ENCODE peak calls at places on chromosomes 11 and 22, in eight cellular contexts. One of them, this sample, is unnamed.

GRCh38 chr11:47523491-47524199 is 29.3 kb downstream of the CELF1 start:
- DNase-seq in NCI-H146: no peak
- DNase-seq in T-helper 9 cell: peak
- DNase-seq in GM03348: peak
- DNase-seq in stimulated activated CD8-positive, alpha-beta memory T cell treated with anti-CD3 and anti-CD28 coated beads, Interleukin-7, amount 100 ng/mL, for 24 hours: no peak
- DNase-seq in H9: no peak
- DNase-seq in HuH-7: no peak
- DNase-seq in Calu3: peak
- DNase-seq in this sample: no peak

GRCh38 chr22:24341657-24342056 is 71.0 kb downstream of the SPECC1L start:
- DNase-seq in NCI-H146: no peak
- DNase-seq in T-helper 9 cell: no peak
- DNase-seq in GM03348: no peak
- DNase-seq in stimulated activated CD8-positive, alpha-beta memory T cell treated with anti-CD3 and anti-CD28 coated beads, Interleukin-7, amount 100 ng/mL, for 24 hours: no peak
- DNase-seq in H9: no peak
- DNase-seq in HuH-7: no peak
- DNase-seq in Calu3: no peak
- DNase-seq in this sample: no peak

GRCh38 chr11:72338266-72338665 is 94.3 kb upstream of the PHOX2A start:
- DNase-seq in NCI-H146: no peak
- DNase-seq in T-helper 9 cell: no peak
- DNase-seq in GM03348: no peak
- DNase-seq in stimulated activated CD8-positive, alpha-beta memory T cell treated with anti-CD3 and anti-CD28 coated beads, Interleukin-7, amount 100 ng/mL, for 24 hours: no peak
- DNase-seq in H9: no peak
- DNase-seq in HuH-7: no peak
- DNase-seq in Calu3: no peak
- DNase-seq in this sample: no peak

GRCh38 chr11:45247433-45247832 is 38.7 kb downstream of the SYT13 start:
- DNase-seq in NCI-H146: no peak
- DNase-seq in T-helper 9 cell: no peak
- DNase-seq in GM03348: no peak
- DNase-seq in stimulated activated CD8-positive, alpha-beta memory T cell treated with anti-CD3 and anti-CD28 coated beads, Interleukin-7, amount 100 ng/mL, for 24 hours: no peak
- DNase-seq in H9: no peak
- DNase-seq in HuH-7: no peak
- DNase-seq in Calu3: no peak
- DNase-seq in this sample: no peak

GRCh38 chr22:43376765-43377485 is 33.8 kb upstream of the SCUBE1 start:
- DNase-seq in NCI-H146: no peak
- DNase-seq in T-helper 9 cell: peak
- DNase-seq in GM03348: no peak
- DNase-seq in stimulated activated CD8-positive, alpha-beta memory T cell treated with anti-CD3 and anti-CD28 coated beads, Interleukin-7, amount 100 ng/mL, for 24 hours: peak
- DNase-seq in H9: no peak
- DNase-seq in HuH-7: no peak
- DNase-seq in Calu3: no peak
- DNase-seq in this sample: peak

GRCh38 chr11:13354335-13354734 is 76.7 kb downstream of the BMAL1 start:
- DNase-seq in NCI-H146: no peak
- DNase-seq in T-helper 9 cell: no peak
- DNase-seq in GM03348: no peak
- DNase-seq in stimulated activated CD8-positive, alpha-beta memory T cell treated with anti-CD3 and anti-CD28 coated beads, Interleukin-7, amount 100 ng/mL, for 24 hours: no peak
- DNase-seq in H9: peak
- DNase-seq in HuH-7: peak
- DNase-seq in Calu3: no peak
- DNase-seq in this sample: no peak

GRCh38 chr11:35292290-35292689 is 127.1 kb downstream of the SLC1A2 start:
- DNase-seq in NCI-H146: no peak
- DNase-seq in T-helper 9 cell: no peak
- DNase-seq in GM03348: no peak
- DNase-seq in stimulated activated CD8-positive, alpha-beta memory T cell treated with anti-CD3 and anti-CD28 coated beads, Interleukin-7, amount 100 ng/mL, for 24 hours: no peak
- DNase-seq in H9: no peak
- DNase-seq in HuH-7: no peak
- DNase-seq in Calu3: no peak
- DNase-seq in this sample: no peak

GRCh38 chr11:26700536-26701235 is 21.2 kb downstream of the SLC5A12 start:
- DNase-seq in NCI-H146: no peak
- DNase-seq in T-helper 9 cell: no peak
- DNase-seq in GM03348: no peak
- DNase-seq in stimulated activated CD8-positive, alpha-beta memory T cell treated with anti-CD3 and anti-CD28 coated beads, Interleukin-7, amount 100 ng/mL, for 24 hours: no peak
- DNase-seq in H9: no peak
- DNase-seq in HuH-7: no peak
- DNase-seq in Calu3: no peak
- DNase-seq in this sample: no peak

GRCh38 chr11:65606876-65607613 is 7.0 kb downstream of the MAP3K11 start:
- DNase-seq in NCI-H146: no peak
- DNase-seq in T-helper 9 cell: no peak
- DNase-seq in GM03348: peak
- DNase-seq in stimulated activated CD8-positive, alpha-beta memory T cell treated with anti-CD3 and anti-CD28 coated beads, Interleukin-7, amount 100 ng/mL, for 24 hours: no peak
- DNase-seq in H9: peak
- DNase-seq in HuH-7: no peak
- DNase-seq in Calu3: no peak
- DNase-seq in this sample: no peak

GRCh38 chr22:36385491-36386350 is 2.0 kb downstream of the MYH9 start:
- DNase-seq in NCI-H146: peak
- DNase-seq in T-helper 9 cell: peak
- DNase-seq in GM03348: peak
- DNase-seq in stimulated activated CD8-positive, alpha-beta memory T cell treated with anti-CD3 and anti-CD28 coated beads, Interleukin-7, amount 100 ng/mL, for 24 hours: no peak
- DNase-seq in H9: no peak
- DNase-seq in HuH-7: no peak
- DNase-seq in Calu3: peak
- DNase-seq in this sample: peak

GRCh38 chr11:14612624-14613023 is 31.0 kb upstream of the PDE3B start:
- DNase-seq in NCI-H146: no peak
- DNase-seq in T-helper 9 cell: no peak
- DNase-seq in GM03348: no peak
- DNase-seq in stimulated activated CD8-positive, alpha-beta memory T cell treated with anti-CD3 and anti-CD28 coated beads, Interleukin-7, amount 100 ng/mL, for 24 hours: no peak
- DNase-seq in H9: no peak
- DNase-seq in HuH-7: no peak
- DNase-seq in Calu3: no peak
- DNase-seq in this sample: no peak

GRCh38 chr22:50261615-50262459 is at the start of gene MAPK12:
- DNase-seq in NCI-H146: peak
- DNase-seq in T-helper 9 cell: no peak
- DNase-seq in GM03348: peak
- DNase-seq in stimulated activated CD8-positive, alpha-beta memory T cell treated with anti-CD3 and anti-CD28 coated beads, Interleukin-7, amount 100 ng/mL, for 24 hours: no peak
- DNase-seq in H9: peak
- DNase-seq in HuH-7: peak
- DNase-seq in Calu3: peak
- DNase-seq in this sample: no peak

GRCh38 chr11:129061466-129062194 is 119.0 kb upstream of the TP53AIP1 start:
- DNase-seq in NCI-H146: no peak
- DNase-seq in T-helper 9 cell: no peak
- DNase-seq in GM03348: peak
- DNase-seq in stimulated activated CD8-positive, alpha-beta memory T cell treated with anti-CD3 and anti-CD28 coated beads, Interleukin-7, amount 100 ng/mL, for 24 hours: no peak
- DNase-seq in H9: no peak
- DNase-seq in HuH-7: no peak
- DNase-seq in Calu3: peak
- DNase-seq in this sample: no peak

GRCh38 chr11:13118194-13118593 is 109.1 kb downstream of the RASSF10 start:
- DNase-seq in NCI-H146: no peak
- DNase-seq in T-helper 9 cell: no peak
- DNase-seq in GM03348: peak
- DNase-seq in stimulated activated CD8-positive, alpha-beta memory T cell treated with anti-CD3 and anti-CD28 coated beads, Interleukin-7, amount 100 ng/mL, for 24 hours: no peak
- DNase-seq in H9: no peak
- DNase-seq in HuH-7: no peak
- DNase-seq in Calu3: no peak
- DNase-seq in this sample: no peak

GRCh38 chr22:37545703-37546435 is 14.4 kb upstream of the CDC42EP1 start:
- DNase-seq in NCI-H146: no peak
- DNase-seq in T-helper 9 cell: no peak
- DNase-seq in GM03348: peak
- DNase-seq in stimulated activated CD8-positive, alpha-beta memory T cell treated with anti-CD3 and anti-CD28 coated beads, Interleukin-7, amount 100 ng/mL, for 24 hours: no peak
- DNase-seq in H9: peak
- DNase-seq in HuH-7: peak
- DNase-seq in Calu3: peak
- DNase-seq in this sample: no peak

GRCh38 chr11:77779935-77780334 is 40.6 kb downstream of the RSF1 start:
- DNase-seq in NCI-H146: no peak
- DNase-seq in T-helper 9 cell: no peak
- DNase-seq in GM03348: peak
- DNase-seq in stimulated activated CD8-positive, alpha-beta memory T cell treated with anti-CD3 and anti-CD28 coated beads, Interleukin-7, amount 100 ng/mL, for 24 hours: no peak
- DNase-seq in H9: no peak
- DNase-seq in HuH-7: no peak
- DNase-seq in Calu3: no peak
- DNase-seq in this sample: no peak

GRCh38 chr11:2074266-2074825 is 64.8 kb downstream of the IGF2 start:
- DNase-seq in NCI-H146: no peak
- DNase-seq in T-helper 9 cell: no peak
- DNase-seq in GM03348: no peak
- DNase-seq in stimulated activated CD8-positive, alpha-beta memory T cell treated with anti-CD3 and anti-CD28 coated beads, Interleukin-7, amount 100 ng/mL, for 24 hours: no peak
- DNase-seq in H9: peak
- DNase-seq in HuH-7: no peak
- DNase-seq in Calu3: no peak
- DNase-seq in this sample: no peak

GRCh38 chr11:57763568-57763967 is 2.0 kb downstream of the CTNND1 start:
- DNase-seq in NCI-H146: no peak
- DNase-seq in T-helper 9 cell: no peak
- DNase-seq in GM03348: peak
- DNase-seq in stimulated activated CD8-positive, alpha-beta memory T cell treated with anti-CD3 and anti-CD28 coated beads, Interleukin-7, amount 100 ng/mL, for 24 hours: no peak
- DNase-seq in H9: no peak
- DNase-seq in HuH-7: peak
- DNase-seq in Calu3: no peak
- DNase-seq in this sample: no peak

GRCh38 chr22:43228330-43228729 is 41.4 kb upstream of the TTLL12 start:
- DNase-seq in NCI-H146: no peak
- DNase-seq in T-helper 9 cell: no peak
- DNase-seq in GM03348: no peak
- DNase-seq in stimulated activated CD8-positive, alpha-beta memory T cell treated with anti-CD3 and anti-CD28 coated beads, Interleukin-7, amount 100 ng/mL, for 24 hours: no peak
- DNase-seq in H9: peak
- DNase-seq in HuH-7: peak
- DNase-seq in Calu3: peak
- DNase-seq in this sample: peak

GRCh38 chr11:34316347-34317037 is 41.3 kb downstream of the ABTB2 start:
- DNase-seq in NCI-H146: no peak
- DNase-seq in T-helper 9 cell: no peak
- DNase-seq in GM03348: no peak
- DNase-seq in stimulated activated CD8-positive, alpha-beta memory T cell treated with anti-CD3 and anti-CD28 coated beads, Interleukin-7, amount 100 ng/mL, for 24 hours: no peak
- DNase-seq in H9: no peak
- DNase-seq in HuH-7: no peak
- DNase-seq in Calu3: no peak
- DNase-seq in this sample: no peak

GRCh38 chr11:91730620-91731019 is 494.0 kb upstream of the FAT3 start:
- DNase-seq in NCI-H146: no peak
- DNase-seq in T-helper 9 cell: no peak
- DNase-seq in GM03348: no peak
- DNase-seq in stimulated activated CD8-positive, alpha-beta memory T cell treated with anti-CD3 and anti-CD28 coated beads, Interleukin-7, amount 100 ng/mL, for 24 hours: no peak
- DNase-seq in H9: no peak
- DNase-seq in HuH-7: no peak
- DNase-seq in Calu3: no peak
- DNase-seq in this sample: no peak

GRCh38 chr22:43859176-43859575 is 3.1 kb downstream of the SULT4A1 start:
- DNase-seq in NCI-H146: no peak
- DNase-seq in T-helper 9 cell: no peak
- DNase-seq in GM03348: no peak
- DNase-seq in stimulated activated CD8-positive, alpha-beta memory T cell treated with anti-CD3 and anti-CD28 coated beads, Interleukin-7, amount 100 ng/mL, for 24 hours: no peak
- DNase-seq in H9: no peak
- DNase-seq in HuH-7: no peak
- DNase-seq in Calu3: no peak
- DNase-seq in this sample: no peak

GRCh38 chr11:116773203-116774112 is 671 bp upstream of the BUD13 start:
- DNase-seq in NCI-H146: no peak
- DNase-seq in T-helper 9 cell: no peak
- DNase-seq in GM03348: no peak
- DNase-seq in stimulated activated CD8-positive, alpha-beta memory T cell treated with anti-CD3 and anti-CD28 coated beads, Interleukin-7, amount 100 ng/mL, for 24 hours: no peak
- DNase-seq in H9: no peak
- DNase-seq in HuH-7: no peak
- DNase-seq in Calu3: no peak
- DNase-seq in this sample: no peak

GRCh38 chr22:44207173-44207980 is 26.7 kb downstream of the PARVG start:
- DNase-seq in NCI-H146: no peak
- DNase-seq in T-helper 9 cell: no peak
- DNase-seq in GM03348: no peak
- DNase-seq in stimulated activated CD8-positive, alpha-beta memory T cell treated with anti-CD3 and anti-CD28 coated beads, Interleukin-7, amount 100 ng/mL, for 24 hours: no peak
- DNase-seq in H9: no peak
- DNase-seq in HuH-7: no peak
- DNase-seq in Calu3: no peak
- DNase-seq in this sample: no peak

GRCh38 chr11:1033016-1033798 is 3.3 kb downstream of the MUC6 start:
- DNase-seq in NCI-H146: no peak
- DNase-seq in T-helper 9 cell: no peak
- DNase-seq in GM03348: no peak
- DNase-seq in stimulated activated CD8-positive, alpha-beta memory T cell treated with anti-CD3 and anti-CD28 coated beads, Interleukin-7, amount 100 ng/mL, for 24 hours: no peak
- DNase-seq in H9: no peak
- DNase-seq in HuH-7: no peak
- DNase-seq in Calu3: no peak
- DNase-seq in this sample: no peak